ENCODE peak calls at places on chromosomes 12 and 14, in five cellular contexts. E is HepG2, J is K562, C is GM12878, W is SK-N-SH. Z is an unnamed sample.

GRCh38 chr14:58788655-58789054 is 150.9 kb downstream of the DACT1 start:
- DNase-seq in E (no peak), J (no peak), C (no peak), W (no peak), Z (no peak)

GRCh38 chr12:79690606-79691298 is at the start of gene PAWR:
- DNase-seq in E (peak), J (no peak), C (no peak), W (peak), Z (peak)

GRCh38 chr12:80293759-80294158 is 150.3 kb upstream of the PTPRQ start:
- DNase-seq in E (no peak), J (no peak), C (peak), W (no peak), Z (no peak)

GRCh38 chr12:59429766-59430165 is 166.1 kb upstream of the SLC16A7 start:
- DNase-seq in E (no peak), J (no peak), C (no peak), W (no peak), Z (no peak)

GRCh38 chr12:5309654-5310053 is 122.3 kb upstream of the NTF3 start:
- DNase-seq in E (no peak), J (no peak), C (no peak), W (peak), Z (no peak)

GRCh38 chr14:101065696-101066694 is 162.5 kb upstream of the RTL1 start:
- DNase-seq in E (no peak), J (no peak), C (no peak), W (no peak), Z (no peak)

GRCh38 chr12:54624316-54625279 is 10.1 kb downstream of the LACRT start:
- DNase-seq in E (peak), J (no peak), C (no peak), W (no peak), Z (no peak)

GRCh38 chr14:79585845-79586244 is 625.5 kb downstream of the DIO2 start:
- DNase-seq in E (no peak), J (no peak), C (no peak), W (no peak), Z (no peak)

GRCh38 chr12:70660620-70661219 is 23.5 kb upstream of the PTPRB start:
- DNase-seq in E (no peak), J (peak), C (no peak), W (no peak), Z (no peak)

GRCh38 chr14:59534361-59534987 is 42.1 kb downstream of the CCDC175 start:
- DNase-seq in E (no peak), J (no peak), C (no peak), W (no peak), Z (no peak)

GRCh38 chr14:53640695-53641094 is 315.9 kb downstream of the BMP4 start:
- DNase-seq in E (no peak), J (no peak), C (no peak), W (no peak), Z (no peak)

GRCh38 chr12:115385141-115385540 is 701.2 kb upstream of the TBX3 start:
- DNase-seq in E (no peak), J (no peak), C (no peak), W (no peak), Z (no peak)

GRCh38 chr12:115012861-115013667 is 329.1 kb upstream of the TBX3 start:
- DNase-seq in E (no peak), J (no peak), C (no peak), W (peak), Z (no peak)

GRCh38 chr14:45810152-45810872 is 557.3 kb upstream of the MIS18BP1 start:
- DNase-seq in E (no peak), J (no peak), C (peak), W (no peak), Z (peak)

GRCh38 chr12:89245090-89245489 is 107.2 kb downstream of the DUSP6 start:
- DNase-seq in E (no peak), J (no peak), C (no peak), W (no peak), Z (no peak)

GRCh38 chr14:105888151-105888550 is 361.8 kb downstream of the TMEM121 start:
- DNase-seq in E (no peak), J (no peak), C (no peak), W (no peak), Z (no peak)

GRCh38 chr12:112340235-112340634 is 42.0 kb downstream of the HECTD4 start:
- DNase-seq in E (no peak), J (no peak), C (no peak), W (no peak), Z (no peak)

GRCh38 chr14:35158491-35158890 is 36.1 kb downstream of the PRORP start:
- DNase-seq in E (no peak), J (no peak), C (no peak), W (no peak), Z (no peak)

GRCh38 chr14:35154016-35154415 is 31.7 kb downstream of the PRORP start:
- DNase-seq in E (no peak), J (no peak), C (no peak), W (no peak), Z (no peak)

GRCh38 chr14:35158951-35159653 is 36.8 kb downstream of the PRORP start:
- DNase-seq in E (peak), J (no peak), C (no peak), W (no peak), Z (no peak)

GRCh38 chr14:35159742-35160409 is 37.5 kb downstream of the PRORP start:
- DNase-seq in E (peak), J (peak), C (no peak), W (no peak), Z (no peak)

GRCh38 chr14:35155962-35156361 is 33.6 kb downstream of the PRORP start:
- DNase-seq in E (no peak), J (no peak), C (no peak), W (peak), Z (no peak)
- TF ChIP-seq FOXM1 in E (no peak), J (no peak), C (no peak), W (no peak), Z (no peak)

DNA sequence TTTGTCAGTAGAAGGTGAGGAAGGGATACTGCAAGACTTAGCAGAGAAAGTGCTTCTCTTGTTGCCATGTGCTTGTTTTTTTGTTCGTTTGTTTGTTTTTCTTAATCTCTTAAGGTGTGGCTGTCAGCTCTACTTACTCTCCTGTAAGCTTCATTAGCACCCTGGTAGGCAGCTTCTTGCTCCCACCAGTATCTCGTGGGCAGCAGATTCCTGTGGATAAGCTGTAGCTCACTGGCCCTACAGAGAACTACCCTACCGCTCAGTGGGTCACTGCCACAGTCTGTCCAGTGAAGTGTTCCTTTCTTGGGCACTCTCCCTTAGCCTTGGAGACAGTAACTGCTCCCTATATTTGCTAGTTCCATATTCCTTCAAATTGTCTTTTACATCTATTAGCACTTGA is 30.1 kb downstream of the VRK1 start:
- DNase-seq in E (no peak), J (peak), C (no peak), W (no peak), Z (no peak)
- TF ChIP-seq FOXM1 in E (no peak), J (no peak), C (no peak), W (no peak), Z (no peak)

GRCh38 chr12:85874064-85874463 is at the start of gene NTS:
- DNase-seq in E (no peak), J (no peak), C (no peak), W (no peak), Z (no peak)

GRCh38 chr12:85877459-85877858 is 3.4 kb downstream of the NTS start:
- DNase-seq in E (no peak), J (no peak), C (no peak), W (no peak), Z (no peak)

GRCh38 chr12:85866929-85867776 is 6.9 kb upstream of the NTS start:
- DNase-seq in E (peak), J (peak), C (no peak), W (peak), Z (peak)

GRCh38 chr12:85872497-85873091 is 1.5 kb upstream of the NTS start:
- DNase-seq in E (peak), J (peak), C (no peak), W (peak), Z (peak)
- TF ChIP-seq FOXM1 in E (no peak), J (no peak), C (no peak), W (no peak), Z (no peak)

DNA sequence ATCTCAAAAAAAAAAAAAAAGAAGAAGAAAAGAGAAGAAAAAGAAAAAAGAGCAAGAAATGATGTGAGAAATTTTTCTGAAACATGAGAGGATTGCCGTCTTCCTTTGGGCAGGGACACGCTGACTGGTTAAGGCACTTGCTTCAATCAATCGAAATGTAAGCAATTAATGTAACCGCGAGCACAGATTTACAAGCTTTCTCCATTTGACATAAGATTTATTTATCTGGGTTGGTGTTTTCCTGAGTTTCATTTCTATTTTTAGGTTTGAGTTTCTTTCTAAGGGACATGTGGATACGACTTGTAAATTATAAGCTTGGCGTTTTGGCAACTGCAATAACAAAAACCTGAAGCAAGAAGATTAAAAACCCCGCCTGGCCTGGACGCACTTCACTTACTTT is 20.3 kb upstream of the SINHCAF start:
- DNase-seq in E (no peak), J (no peak), C (no peak), W (no peak), Z (no peak)
- TF ChIP-seq FOXM1 in E (no peak), J (no peak), C (no peak), W (no peak), Z (no peak)

DNA sequence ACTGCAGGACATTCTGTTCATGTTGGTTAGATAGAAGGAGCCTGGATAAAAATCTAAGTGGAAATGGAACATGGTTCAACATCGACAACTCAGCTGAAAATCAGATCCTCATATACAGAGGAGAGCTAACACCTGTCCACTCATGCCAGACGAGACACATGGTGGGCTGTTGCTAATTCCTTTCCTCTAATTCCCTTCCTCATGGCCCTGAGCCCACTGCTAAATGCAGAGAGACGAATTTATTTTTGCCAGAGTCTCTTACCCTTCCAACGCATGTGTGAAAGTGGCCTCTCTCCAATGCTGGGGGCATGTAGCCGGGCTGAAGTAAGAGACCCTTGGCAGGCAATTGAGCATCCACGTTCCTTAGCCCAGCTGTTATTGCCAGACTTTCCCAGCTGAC is 28.8 kb downstream of the CORO1C start:
- DNase-seq in E (no peak), J (no peak), C (no peak), W (no peak), Z (no peak)
- TF ChIP-seq FOXM1 in E (no peak), J (no peak), C (no peak), W (no peak), Z (no peak)

GRCh38 chr12:64687816-64688599 is 71.2 kb downstream of the GNS start:
- DNase-seq in E (peak), J (no peak), C (no peak), W (peak), Z (no peak)
- TF ChIP-seq FOXM1 in E (no peak), J (no peak), C (no peak), W (no peak), Z (no peak)

GRCh38 chr12:113818833-113819232 is 147.3 kb downstream of the RBM19 start:
- DNase-seq in E (peak), J (peak), C (no peak), W (no peak), Z (peak)
- TF ChIP-seq FOXM1 in E (no peak), J (no peak), C (no peak), W (no peak), Z (no peak)

Z was measured in HEK293T.